ENCODE peak calls at places on chromosome 10, in six cellular contexts. U, S, J, C, Q and V are unnamed samples.

GRCh38 chr10:44008270-44008916 is 359.7 kb upstream of the ZNF32 start:
- DNase-seq in U (no peak), S (no peak), J (no peak), C (no peak), Q (no peak), V (no peak)

GRCh38 chr10:127912607-127913367 is 5.9 kb downstream of the PTPRE start:
- DNase-seq in U (no peak), S (no peak), J (no peak), C (no peak), Q (no peak), V (no peak)

GRCh38 chr10:11167233-11167979 is 149.7 kb downstream of the CELF2 start:
- DNase-seq in U (no peak), S (no peak), J (no peak), C (no peak), Q (no peak), V (no peak)

GRCh38 chr10:77386833-77387232 is 250.8 kb downstream of the KCNMA1 start:
- DNase-seq in U (no peak), S (no peak), J (no peak), C (no peak), Q (no peak), V (no peak)

GRCh38 chr10:122154733-122155366 is 116.2 kb upstream of the BTBD16 start:
- DNase-seq in U (peak; percentile 35), S (peak; percentile 28), J (peak; percentile 42), C (no peak), Q (no peak), V (peak; percentile 60)

GRCh38 chr10:28179490-28180099 is 123.3 kb downstream of the MPP7 start:
- DNase-seq in U (peak; percentile 34), S (peak; percentile 12), J (peak; percentile 24), C (peak; percentile 4), Q (peak; percentile 69), V (no peak)

GRCh38 chr10:88670497-88670896 is 6.3 kb downstream of the LIPF start:
- DNase-seq in U (no peak), S (no peak), J (no peak), C (no peak), Q (no peak), V (no peak)

GRCh38 chr10:132701099-132701845 is 84.7 kb downstream of the NKX6-2 start:
- DNase-seq in U (no peak), S (no peak), J (no peak), C (no peak), Q (no peak), V (no peak)

GRCh38 chr10:132946806-132947530 is 4.6 kb upstream of the CFAP46 start:
- DNase-seq in U (no peak), S (no peak), J (no peak), C (no peak), Q (no peak), V (no peak)

GRCh38 chr10:119136084-119136483 is 29.4 kb downstream of the SFXN4 start:
- DNase-seq in U (no peak), S (no peak), J (no peak), C (no peak), Q (no peak), V (no peak)

GRCh38 chr10:122557516-122557915 is 3.0 kb upstream of the DMBT1 start:
- DNase-seq in U (no peak), S (no peak), J (no peak), C (no peak), Q (peak; percentile 31), V (no peak)

GRCh38 chr10:58328233-58328632 is 6.6 kb upstream of the UBE2D1 start:
- DNase-seq in U (no peak), S (no peak), J (no peak), C (no peak), Q (no peak), V (no peak)

GRCh38 chr10:2137549-2138174 is 400.3 kb upstream of the ADARB2 start:
- DNase-seq in U (peak; percentile 38), S (peak; percentile 5), J (peak; percentile 50), C (no peak), Q (no peak), V (peak; percentile 6)

GRCh38 chr10:71231196-71231595 is 18.8 kb downstream of the UNC5B start:
- DNase-seq in U (no peak), S (no peak), J (no peak), C (no peak), Q (no peak), V (no peak)

GRCh38 chr10:123526356-123527079 is 139.6 kb upstream of the GPR26 start:
- DNase-seq in U (no peak), S (no peak), J (no peak), C (no peak), Q (no peak), V (no peak)

GRCh38 chr10:25786181-25786580 is 147.8 kb upstream of the MYO3A start:
- DNase-seq in U (no peak), S (peak; percentile 7), J (peak; percentile 20), C (no peak), Q (no peak), V (no peak)

GRCh38 chr10:26696786-26697162 is 727 bp upstream of the PDSS1 start:
- DNase-seq in U (no peak), S (no peak), J (no peak), C (no peak), Q (peak; percentile 18), V (no peak)

GRCh38 chr10:5692476-5693358 is 8.1 kb downstream of the TASOR2 start:
- DNase-seq in U (no peak), S (no peak), J (peak; percentile 30), C (peak; percentile 60), Q (no peak), V (no peak)

GRCh38 chr10:4162571-4163286 is 377.7 kb upstream of the KLF6 start:
- DNase-seq in U (no peak), S (no peak), J (no peak), C (no peak), Q (no peak), V (no peak)

GRCh38 chr10:85851300-85851699 is 515.3 kb downstream of the GRID1 start:
- DNase-seq in U (peak; percentile 17), S (peak; percentile 14), J (no peak), C (no peak), Q (peak; percentile 7), V (no peak)

GRCh38 chr10:71595649-71596048 is 123.9 kb downstream of the C10orf105 start:
- DNase-seq in U (no peak), S (no peak), J (no peak), C (no peak), Q (no peak), V (no peak)

GRCh38 chr10:30818010-30818660 is 188.6 kb upstream of the LYZL2 start:
- DNase-seq in U (no peak), S (peak; percentile 32), J (no peak), C (no peak), Q (no peak), V (no peak)

GRCh38 chr10:130787821-130788220 is 523.7 kb downstream of the TCERG1L start:
- DNase-seq in U (no peak), S (no peak), J (no peak), C (no peak), Q (no peak), V (no peak)

GRCh38 chr10:74898201-74898976 is 72.0 kb downstream of the KAT6B start:
- DNase-seq in U (no peak), S (no peak), J (no peak), C (no peak), Q (no peak), V (no peak)